ENCODE peak calls at places on chromosomes 11 and 22, in six cellular contexts. Z is HepG2, A is SK-N-SH, E is GM12892, B is H1, U is K562. I is an unnamed sample.

GRCh38 chr11:63939351-63939920 is 634 bp downstream of the NAA40 start:
- DNase-seq in Z (no peak), A (no peak), E (no peak), B (no peak), U (peak), I (no peak)

GRCh38 chr22:36757608-36758220 is 18.2 kb downstream of the IFT27 start:
- DNase-seq in Z (peak), A (peak), E (peak), B (peak), U (peak), I (peak)

GRCh38 chr11:9754041-9754471 is 90.2 kb downstream of the SWAP70 start:
- DNase-seq in Z (no peak), A (no peak), E (no peak), B (no peak), U (no peak), I (no peak)

GRCh38 chr11:68019486-68019885 is 9.4 kb downstream of the ALDH3B1 start:
- DNase-seq in Z (no peak), A (no peak), E (no peak), B (no peak), U (no peak), I (no peak)

GRCh38 chr11:69841859-69842698 is 22.9 kb upstream of the FGF3 start:
- DNase-seq in Z (no peak), A (no peak), E (no peak), B (peak), U (peak), I (no peak)

GRCh38 chr11:32071811-32072210 is 19.1 kb upstream of the RCN1 start:
- DNase-seq in Z (peak), A (peak), E (no peak), B (no peak), U (peak), I (no peak)

GRCh38 chr22:44024288-44024908 is at the start of gene PARVB:
- DNase-seq in Z (no peak), A (peak), E (peak), B (peak), U (peak), I (peak)

GRCh38 chr11:134372961-134373360 is 39.1 kb downstream of the B3GAT1 start:
- DNase-seq in Z (no peak), A (no peak), E (no peak), B (no peak), U (no peak), I (no peak)

GRCh38 chr22:18076060-18076497 is 1.7 kb upstream of the PEX26 start:
- DNase-seq in Z (peak), A (peak), E (no peak), B (peak), U (peak), I (no peak)

GRCh38 chr11:92383430-92383829 is 158.8 kb downstream of the FAT3 start:
- DNase-seq in Z (no peak), A (no peak), E (no peak), B (no peak), U (no peak), I (no peak)

GRCh38 chr11:16902979-16903378 is 111.2 kb downstream of the PLEKHA7 start:
- DNase-seq in Z (no peak), A (no peak), E (no peak), B (no peak), U (no peak), I (no peak)

GRCh38 chr11:2698386-2699184 is 1.2 kb downstream of the KCNQ1OT1 start:
- DNase-seq in Z (no peak), A (no peak), E (no peak), B (no peak), U (no peak), I (no peak)

GRCh38 chr11:78138694-78139421 is 568 bp downstream of the ALG8 start:
- DNase-seq in Z (no peak), A (peak), E (no peak), B (no peak), U (peak), I (no peak)

GRCh38 chr11:129613076-129613475 is 202.6 kb upstream of the TMEM45B start:
- DNase-seq in Z (no peak), A (no peak), E (no peak), B (no peak), U (no peak), I (no peak)

GRCh38 chr11:111680486-111681175 is 78.4 kb downstream of the SIK2 start:
- DNase-seq in Z (no peak), A (no peak), E (no peak), B (no peak), U (no peak), I (no peak)

GRCh38 chr11:12050470-12050891 is 42.1 kb upstream of the DKK3 start:
- DNase-seq in Z (no peak), A (no peak), E (no peak), B (no peak), U (no peak), I (no peak)

GRCh38 chr11:75152651-75153553 is 2.0 kb downstream of the SLCO2B1 start:
- DNase-seq in Z (no peak), A (no peak), E (no peak), B (no peak), U (no peak), I (no peak)

GRCh38 chr11:78920329-78920728 is 345.7 kb upstream of the NARS2 start:
- DNase-seq in Z (no peak), A (peak), E (no peak), B (no peak), U (no peak), I (no peak)

GRCh38 chr22:29028468-29028867 is 33.2 kb downstream of the C22orf31 start:
- DNase-seq in Z (no peak), A (no peak), E (no peak), B (no peak), U (no peak), I (no peak)

GRCh38 chr22:29031236-29031982 is 30.2 kb downstream of the C22orf31 start:
- DNase-seq in Z (peak), A (peak), E (no peak), B (peak), U (peak), I (no peak)

GRCh38 chr22:29029202-29030000 is 32.2 kb downstream of the C22orf31 start:
- DNase-seq in Z (no peak), A (no peak), E (no peak), B (no peak), U (no peak), I (no peak)

GRCh38 chr22:29030618-29031235 is 30.9 kb downstream of the C22orf31 start:
- DNase-seq in Z (peak), A (peak), E (no peak), B (peak), U (peak), I (no peak)

GRCh38 chr22:29030016-29030617 is 31.5 kb downstream of the C22orf31 start:
- DNase-seq in Z (peak), A (no peak), E (no peak), B (no peak), U (peak), I (no peak)
- TF ChIP-seq TAF1 in Z (no peak), A (no peak), E (no peak), B (no peak), U (no peak), I (no peak)

GRCh38 chr11:36035999-36036398 is 92.1 kb downstream of the LDLRAD3 start:
- DNase-seq in Z (no peak), A (no peak), E (no peak), B (no peak), U (no peak), I (no peak)

GRCh38 chr11:36033936-36034335 is 90.1 kb downstream of the LDLRAD3 start:
- DNase-seq in Z (no peak), A (no peak), E (no peak), B (no peak), U (no peak), I (no peak)

GRCh38 chr11:36034572-36035331 is 90.9 kb downstream of the LDLRAD3 start:
- DNase-seq in Z (no peak), A (peak), E (no peak), B (no peak), U (no peak), I (no peak)

GRCh38 chr11:36035454-36035853 is 91.6 kb downstream of the LDLRAD3 start:
- DNase-seq in Z (no peak), A (no peak), E (no peak), B (no peak), U (no peak), I (no peak)

DNA sequence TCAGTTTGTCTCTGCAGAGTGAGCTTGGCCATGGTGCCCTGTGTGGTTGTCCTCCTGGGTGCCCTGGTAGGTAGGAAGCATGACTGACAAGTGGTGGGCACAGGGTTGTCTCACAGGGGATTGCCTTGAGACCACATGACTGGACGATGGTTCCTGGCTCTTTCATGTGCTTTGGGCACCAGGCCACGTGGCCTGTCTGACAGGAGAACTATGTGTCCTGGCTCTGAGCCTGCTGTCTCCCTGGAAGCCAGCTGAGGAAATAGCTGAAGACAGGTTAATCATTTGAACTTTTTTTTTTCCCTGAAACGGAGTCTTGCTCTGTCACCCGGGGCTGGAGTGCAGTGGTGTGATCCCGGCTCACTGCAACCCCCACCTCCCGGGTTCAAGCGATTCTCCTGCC is 93.2 kb downstream of the LDLRAD3 start:
- DNase-seq in Z (no peak), A (no peak), E (no peak), B (no peak), U (no peak), I (no peak)
- TF ChIP-seq TAF1 in Z (no peak), A (no peak), E (no peak), B (no peak), U (no peak), I (no peak)

DNA sequence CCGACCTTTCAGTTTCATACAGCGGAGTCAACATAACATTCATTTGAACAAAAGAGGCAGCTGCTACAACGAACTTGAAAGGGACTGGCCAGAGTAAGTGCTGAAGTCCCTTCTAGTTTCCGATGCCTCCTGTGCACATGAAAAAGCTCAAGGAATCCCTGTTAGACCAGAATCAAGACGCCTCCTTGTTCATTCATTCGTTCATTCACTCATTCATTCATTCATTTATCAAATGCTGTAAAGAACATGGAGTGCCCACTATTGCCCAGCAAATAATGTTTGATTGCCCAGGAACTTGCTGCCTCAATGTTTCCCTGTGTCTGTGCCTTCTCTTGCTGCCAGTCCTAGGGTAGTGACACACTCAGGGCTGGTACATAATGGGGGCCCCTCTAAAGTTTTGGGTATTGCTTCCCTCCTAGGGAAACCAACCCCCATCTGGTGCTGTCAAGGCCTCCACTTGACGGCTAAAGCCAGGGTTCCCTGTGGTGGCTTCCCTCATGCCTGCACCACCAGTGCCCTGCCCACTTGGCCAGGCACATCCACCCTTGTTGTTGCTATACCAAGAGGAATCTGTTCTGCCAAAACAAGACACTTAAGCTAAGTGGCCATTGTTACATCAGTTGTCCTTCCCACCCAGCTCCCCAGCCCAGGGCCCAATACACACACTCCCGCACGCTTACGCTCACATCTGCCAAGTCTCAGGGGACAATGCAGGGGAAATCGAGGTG is 3.8 kb downstream of the TMPRSS13 start:
- DNase-seq in Z (no peak), A (no peak), E (no peak), B (no peak), U (no peak), I (no peak)
- TF ChIP-seq TAF1 in Z (no peak), A (no peak), E (no peak), B (no peak), U (no peak), I (no peak)

DNA sequence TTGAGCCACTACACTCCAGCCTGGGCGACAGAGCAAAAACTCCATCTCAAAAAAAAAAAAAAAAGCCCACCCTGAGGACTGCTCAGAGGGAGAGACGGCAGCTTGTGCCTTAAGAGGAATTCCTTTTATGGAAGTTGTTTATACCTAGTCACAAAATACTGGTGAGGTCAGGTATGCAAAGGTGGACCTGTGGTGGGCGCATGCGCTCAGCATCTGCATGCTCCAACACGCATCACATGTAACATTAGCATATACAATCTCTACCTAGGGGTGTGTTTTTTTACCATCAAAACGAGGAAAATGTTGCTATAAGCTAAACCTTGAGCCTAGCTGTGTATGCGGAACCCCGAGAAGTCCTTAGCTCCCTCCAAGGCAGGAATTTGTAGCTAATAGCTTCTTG is 6.8 kb upstream of the SART1 start:
- DNase-seq in Z (no peak), A (no peak), E (no peak), B (no peak), U (no peak), I (no peak)
- TF ChIP-seq TAF1 in Z (no peak), A (no peak), E (no peak), B (no peak), U (no peak), I (no peak)

GRCh38 chr22:37982151-37982838 is 2.1 kb downstream of the SOX10 start:
- DNase-seq in Z (no peak), A (no peak), E (no peak), B (no peak), U (no peak), I (no peak)

GRCh38 chr22:37979782-37980181 is 4.6 kb downstream of the SOX10 start:
- DNase-seq in Z (no peak), A (no peak), E (no peak), B (no peak), U (no peak), I (no peak)

GRCh38 chr22:37982938-37983859 is 1.2 kb downstream of the SOX10 start:
- DNase-seq in Z (no peak), A (no peak), E (no peak), B (peak), U (peak), I (no peak)

GRCh38 chr22:37983860-37984791 is at the start of gene SOX10:
- DNase-seq in Z (no peak), A (no peak), E (no peak), B (peak), U (no peak), I (no peak)

DNA sequence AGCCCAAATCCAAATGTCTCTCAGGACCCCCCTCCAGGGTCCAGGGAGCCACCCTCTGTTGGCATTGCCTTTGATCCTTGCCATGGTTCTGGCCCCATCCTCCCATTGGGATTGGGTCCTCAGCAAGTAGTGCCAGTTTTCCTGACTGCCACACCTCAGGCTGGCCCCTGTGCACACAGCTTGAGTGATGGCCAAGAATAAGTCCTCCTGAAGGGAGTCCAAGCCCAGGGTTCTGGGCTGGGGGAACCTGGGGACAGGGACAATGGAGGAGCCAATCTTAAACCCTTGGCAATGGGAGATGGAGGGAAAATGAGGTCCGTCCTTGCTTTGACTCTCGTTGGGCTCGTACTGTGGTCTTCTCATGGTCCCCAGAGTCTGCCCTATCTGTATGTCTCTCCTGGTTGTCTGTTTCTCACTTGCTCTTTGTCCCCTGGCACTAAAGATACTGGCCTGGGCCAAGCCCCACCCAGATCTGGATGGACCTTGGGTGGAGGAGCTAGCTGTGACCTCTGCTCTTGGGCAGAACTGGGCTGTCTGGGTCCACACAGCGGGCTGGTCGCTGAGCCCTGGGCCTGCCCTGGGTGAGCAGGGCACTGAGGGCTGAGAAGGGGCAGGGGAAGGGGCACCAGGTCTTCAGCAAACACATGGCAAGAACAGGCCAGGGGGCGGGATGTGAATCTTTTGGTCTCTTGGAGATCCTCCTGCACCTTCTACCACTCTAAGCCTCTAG is 2.9 kb downstream of the SOX10 start:
- DNase-seq in Z (peak), A (no peak), E (no peak), B (no peak), U (no peak), I (no peak)
- TF ChIP-seq TAF1 in Z (no peak), A (no peak), E (no peak), B (no peak), U (no peak), I (no peak)

GRCh38 chr11:125924384-125925007 is 20.2 kb downstream of the DDX25 start:
- DNase-seq in Z (no peak), A (no peak), E (no peak), B (no peak), U (no peak), I (no peak)

GRCh38 chr11:125923633-125924032 is 19.3 kb downstream of the DDX25 start:
- DNase-seq in Z (no peak), A (no peak), E (no peak), B (no peak), U (no peak), I (no peak)

GRCh38 chr11:125922156-125922555 is 17.8 kb downstream of the DDX25 start:
- DNase-seq in Z (no peak), A (no peak), E (no peak), B (no peak), U (no peak), I (no peak)

GRCh38 chr11:125921042-125921441 is 16.7 kb downstream of the DDX25 start:
- DNase-seq in Z (peak), A (no peak), E (no peak), B (no peak), U (no peak), I (no peak)

DNA sequence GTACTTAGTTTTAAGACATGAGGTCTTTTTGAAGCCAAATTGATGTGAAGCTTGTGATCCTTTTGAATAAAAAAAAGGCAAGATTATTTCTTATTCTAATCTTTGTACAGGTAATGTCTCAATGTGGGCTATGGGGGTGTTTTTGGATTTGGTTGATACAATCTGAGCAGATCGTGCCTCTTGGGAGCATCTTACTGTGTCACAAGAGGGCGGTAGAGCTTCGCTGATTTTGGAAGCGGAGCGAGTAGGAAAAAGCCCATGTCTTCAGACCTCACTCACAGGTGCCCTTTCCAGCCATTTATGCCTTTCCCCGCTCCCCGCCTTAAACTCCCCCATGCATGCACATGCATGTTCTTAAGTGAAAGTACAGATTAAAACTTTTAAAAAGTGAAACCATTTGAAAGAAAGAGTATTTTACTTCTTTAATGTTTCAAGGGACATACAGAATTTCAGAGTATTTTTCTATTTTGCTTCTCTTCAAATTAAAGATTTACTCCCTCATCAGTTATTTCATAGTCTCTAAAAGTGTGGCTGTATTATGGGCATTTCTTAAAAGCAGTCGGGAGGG is 18.8 kb downstream of the DDX25 start:
- DNase-seq in Z (peak), A (peak), E (peak), B (no peak), U (peak), I (peak)
- TF ChIP-seq TAF1 in Z (no peak), A (no peak), E (no peak), B (no peak), U (no peak), I (no peak)

GRCh38 chr11:61505640-61506155 is 2.9 kb upstream of the LRRC10B start:
- DNase-seq in Z (no peak), A (no peak), E (no peak), B (no peak), U (no peak), I (no peak)

GRCh38 chr11:61507012-61507768 is 1.4 kb upstream of the LRRC10B start:
- DNase-seq in Z (no peak), A (no peak), E (no peak), B (no peak), U (no peak), I (no peak)

GRCh38 chr11:61505106-61505505 is 3.4 kb upstream of the LRRC10B start:
- DNase-seq in Z (no peak), A (no peak), E (no peak), B (no peak), U (no peak), I (no peak)

GRCh38 chr11:61499816-61500491 is 8.6 kb upstream of the LRRC10B start:
- DNase-seq in Z (no peak), A (no peak), E (no peak), B (no peak), U (no peak), I (no peak)

DNA sequence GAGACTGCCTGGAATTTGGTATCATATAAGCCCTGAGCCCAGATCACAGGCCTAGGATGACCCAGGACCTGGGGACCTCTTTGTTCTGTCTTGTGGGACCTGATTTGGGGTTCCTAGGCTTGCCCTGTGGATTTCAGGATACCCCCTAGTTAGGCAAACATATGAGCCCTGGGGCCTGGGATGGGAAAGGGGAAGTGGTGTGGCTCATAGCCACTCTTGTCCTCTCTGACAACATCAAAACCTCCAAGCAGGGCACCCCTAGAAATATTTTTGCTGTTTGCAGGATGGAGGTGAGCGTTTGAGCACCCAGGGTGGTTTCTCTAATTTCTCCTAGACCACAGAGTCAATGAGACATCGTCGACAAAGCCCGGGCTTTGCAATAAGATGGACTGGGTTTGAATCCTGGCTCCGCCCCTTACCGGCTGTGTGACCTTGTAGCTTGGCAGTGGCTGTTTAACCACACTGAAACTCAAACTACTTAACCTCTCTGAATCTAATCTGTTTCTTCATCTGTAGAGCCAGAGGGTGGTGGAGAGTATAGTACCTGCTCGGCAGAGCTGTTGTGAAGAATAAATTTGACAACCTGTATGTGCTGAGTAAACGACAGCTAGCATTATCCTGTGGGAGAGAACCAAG is 5.3 kb upstream of the LRRC10B start:
- DNase-seq in Z (no peak), A (no peak), E (no peak), B (no peak), U (no peak), I (no peak)
- TF ChIP-seq TAF1 in Z (no peak), A (no peak), E (no peak), B (no peak), U (no peak), I (no peak)

I was measured in GM12891.